ENCODE peak calls at places on chromosome 3, in eight cellular contexts. G, U, C, M, S, P, K and Q are unnamed samples.

GRCh38 chr3:71395927-71396695 is 187.4 kb downstream of the FOXP1 start:
- DNase-seq in G (no peak), U (peak), C (no peak), M (no peak), S (peak), P (no peak), K (no peak), Q (no peak)

GRCh38 chr3:5505163-5505562 is 317.7 kb downstream of the EDEM1 start:
- DNase-seq in G (no peak), U (no peak), C (no peak), M (no peak), S (no peak), P (no peak), K (no peak), Q (no peak)

GRCh38 chr3:58117561-58118305 is 93.0 kb downstream of the DNASE1L3 start:
- DNase-seq in G (no peak), U (no peak), C (no peak), M (no peak), S (no peak), P (no peak), K (no peak), Q (no peak)

GRCh38 chr3:123723527-123724168 is 138.8 kb upstream of the HACD2 start:
- DNase-seq in G (peak), U (peak), C (no peak), M (peak), S (peak), P (peak), K (peak), Q (peak)

GRCh38 chr3:48142316-48142870 is 45.8 kb downstream of the CDC25A start:
- DNase-seq in G (no peak), U (no peak), C (no peak), M (no peak), S (no peak), P (peak), K (no peak), Q (no peak)

GRCh38 chr3:66738625-66739330 is 238.0 kb upstream of the LRIG1 start:
- DNase-seq in G (no peak), U (peak), C (no peak), M (no peak), S (peak), P (no peak), K (no peak), Q (no peak)

GRCh38 chr3:126147147-126147931 is 33.0 kb downstream of the ALDH1L1 start:
- DNase-seq in G (no peak), U (no peak), C (no peak), M (no peak), S (peak), P (no peak), K (no peak), Q (no peak)

GRCh38 chr3:58336135-58336882 is 3.6 kb downstream of the PXK start:
- DNase-seq in G (no peak), U (peak), C (no peak), M (peak), S (peak), P (no peak), K (no peak), Q (no peak)

GRCh38 chr3:27326211-27326948 is 42.8 kb downstream of the NEK10 start:
- DNase-seq in G (no peak), U (peak), C (no peak), M (peak), S (peak), P (no peak), K (no peak), Q (no peak)

GRCh38 chr3:28799084-28799483 is 450.5 kb upstream of the AZI2 start:
- DNase-seq in G (no peak), U (peak), C (no peak), M (no peak), S (no peak), P (no peak), K (peak), Q (no peak)

GRCh38 chr3:105518806-105519418 is 152.2 kb downstream of the ALCAM start:
- DNase-seq in G (no peak), U (peak), C (peak), M (no peak), S (peak), P (peak), K (peak), Q (no peak)

GRCh38 chr3:47613723-47614122 is 35.1 kb upstream of the CSPG5 start:
- DNase-seq in G (no peak), U (no peak), C (no peak), M (no peak), S (no peak), P (no peak), K (no peak), Q (no peak)

GRCh38 chr3:171108066-171108465 is 81.5 kb upstream of the SLC2A2 start:
- DNase-seq in G (no peak), U (peak), C (no peak), M (no peak), S (peak), P (no peak), K (no peak), Q (no peak)

GRCh38 chr3:66053009-66053782 is 14.5 kb upstream of the MAGI1 start:
- DNase-seq in G (no peak), U (no peak), C (no peak), M (no peak), S (peak), P (no peak), K (no peak), Q (no peak)

GRCh38 chr3:134325722-134326121 is 48.5 kb downstream of the AMOTL2 start:
- DNase-seq in G (peak), U (no peak), C (no peak), M (no peak), S (no peak), P (no peak), K (no peak), Q (no peak)

GRCh38 chr3:126067959-126068358 is 16.0 kb downstream of the SLC41A3 start:
- DNase-seq in G (no peak), U (no peak), C (no peak), M (no peak), S (no peak), P (no peak), K (no peak), Q (no peak)

GRCh38 chr3:150544726-150545125 is 1.6 kb downstream of the SERP1 start:
- DNase-seq in G (no peak), U (no peak), C (no peak), M (no peak), S (no peak), P (no peak), K (no peak), Q (no peak)